ENCODE peak calls at places on chromosomes 6 and 20, in nine cellular contexts. V is fibroblast of lung, R is ovary, T is psoas muscle, P is A549, Z is heart right ventricle, Y is Panc1, N is AG04450, A is aorta. F is an unnamed sample.

GRCh38 chr6:148112851-148113319 is 229.8 kb upstream of the SASH1 start:
- DNase-seq in V (no peak), Z (no peak), T (no peak), Y (no peak), R (no peak), A (no peak), N (no peak), P (no peak), F (no peak)

GRCh38 chr20:33713865-33714367 is 6.2 kb downstream of the PXMP4 start:
- DNase-seq in Y (no peak), Z (no peak), T (no peak), P (no peak), V (no peak), N (no peak), A (no peak), R (no peak), F (no peak)

GRCh38 chr6:71246596-71246995 is 42.0 kb upstream of the OGFRL1 start:
- DNase-seq in R (no peak), A (no peak), N (no peak), Y (no peak), T (no peak), V (no peak), Z (no peak), P (no peak), F (no peak)

GRCh38 chr6:87941556-87942358 is 105.9 kb upstream of the SPACA1 start:
- DNase-seq in T (no peak), Z (no peak), A (no peak), V (no peak), P (no peak), N (no peak), R (no peak), Y (no peak), F (no peak)

GRCh38 chr6:163491901-163492300 is 77.4 kb downstream of the QKI start:
- DNase-seq in P (no peak), Z (no peak), R (no peak), N (no peak), T (no peak), V (no peak), Y (no peak), A (no peak), F (no peak)

GRCh38 chr6:42482126-42482525 is 30.4 kb upstream of the TRERF1 start:
- DNase-seq in N (no peak), T (no peak), Z (no peak), P (no peak), R (no peak), Y (no peak), V (no peak), A (no peak), F (no peak)

GRCh38 chr6:74578339-74578738 is 627.5 kb downstream of the COL12A1 start:
- DNase-seq in V (peak; percentile 85), T (no peak), Y (no peak), N (peak; percentile 58), A (no peak), Z (no peak), P (peak; percentile 4), R (no peak), F (peak; percentile 41)

GRCh38 chr6:82083646-82084045 is 163.9 kb downstream of the IBTK start:
- DNase-seq in T (no peak), R (no peak), P (no peak), V (peak; percentile 36), A (no peak), Y (no peak), Z (no peak), N (no peak), F (no peak)

GRCh38 chr6:39964094-39964493 is 29.8 kb upstream of the MOCS1 start:
- DNase-seq in N (no peak), A (no peak), P (no peak), Y (no peak), V (no peak), Z (no peak), T (no peak), R (no peak), F (no peak)

GRCh38 chr6:131199568-131200272 is 64.5 kb downstream of the AKAP7 start:
- DNase-seq in A (peak; percentile 54), Z (peak; percentile 13), R (no peak), P (peak; percentile 31), Y (peak; percentile 24), V (peak; percentile 65), N (no peak), T (no peak), F (peak; percentile 70)

GRCh38 chr6:116633685-116634084 is 17.4 kb downstream of the RSPH4A start:
- DNase-seq in R (no peak), V (no peak), T (no peak), Z (no peak), Y (no peak), N (no peak), P (peak; percentile 36), A (no peak), F (no peak)

GRCh38 chr6:128463942-128464341 is 56.5 kb downstream of the PTPRK start:
- DNase-seq in R (no peak), Y (no peak), Z (no peak), N (no peak), V (peak; percentile 66), A (no peak), T (no peak), P (no peak), F (peak; percentile 53)

GRCh38 chr20:7038029-7038428 is 270.5 kb downstream of the BMP2 start:
- DNase-seq in A (no peak), Y (no peak), R (no peak), Z (no peak), V (peak; percentile 77), N (no peak), T (no peak), P (no peak), F (no peak)

GRCh38 chr20:8601542-8601912 is 467.4 kb upstream of the PLCB4 start:
- DNase-seq in P (no peak), V (no peak), A (no peak), R (no peak), Z (no peak), N (no peak), Y (no peak), T (no peak), F (no peak)

GRCh38 chr6:36677059-36677749 is 1.3 kb upstream of the CDKN1A start:
- DNase-seq in T (no peak), Y (no peak), A (no peak), Z (no peak), P (no peak), N (no peak), R (no peak), V (peak; percentile 39), F (no peak)
- H3K4me3 ChIP-seq in T (peak overlapping the region; percentile 91), Y (no peak overlapping the region), A (no peak overlapping the region), Z (no peak overlapping the region), P (no peak overlapping the region), N (peak overlapping the region; percentile 41), R (no peak overlapping the region), V (peak overlapping the region; percentile 96), F (no peak overlapping the region)

DNA sequence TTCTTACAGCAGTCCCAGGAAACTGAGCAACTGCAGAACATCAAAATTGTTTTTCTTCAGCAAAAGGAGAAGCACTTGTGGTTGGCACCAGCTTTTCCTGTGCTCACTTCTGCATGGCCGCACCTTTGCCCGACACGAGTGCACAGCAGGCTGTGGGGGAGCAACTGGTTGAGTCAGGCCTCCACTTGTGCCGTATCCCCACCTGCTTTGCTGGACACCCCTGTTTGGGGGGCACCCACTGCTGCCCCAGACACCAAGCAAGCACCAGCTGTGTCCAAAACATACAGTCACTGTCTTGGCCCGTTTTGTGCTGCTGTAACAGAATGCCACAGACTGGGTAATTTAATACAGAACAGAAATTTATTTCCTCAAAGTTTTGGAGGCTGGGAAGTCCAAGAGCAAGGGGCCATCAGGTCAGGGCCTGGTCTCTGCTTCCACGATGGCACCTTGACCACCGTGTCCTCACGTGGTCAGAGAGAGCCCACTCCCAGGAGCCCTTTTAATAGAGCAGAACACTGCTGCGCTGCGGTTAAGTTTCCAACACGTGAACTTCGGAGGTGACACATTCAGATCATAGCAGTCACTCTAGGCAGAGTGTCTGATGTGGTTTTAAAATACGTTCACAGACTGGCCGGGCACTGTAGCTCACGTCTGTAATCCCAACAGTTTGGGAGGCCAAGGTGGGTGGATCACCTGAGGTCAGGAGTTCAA is 8.7 kb upstream of the GMEB2 start:
- DNase-seq in Y (no peak), N (no peak), P (no peak), T (no peak), Z (no peak), R (no peak), A (peak; percentile 60), V (no peak), F (no peak)
- H3K27ac ChIP-seq in Y (no peak overlapping the region), N (no peak overlapping the region), P (no peak overlapping the region), T (no peak overlapping the region), Z (no peak overlapping the region), R (no peak overlapping the region), A (no peak overlapping the region), V (no peak overlapping the region), F (no peak overlapping the region)

GRCh38 chr20:45469336-45470261 is at the start of gene WFDC2:
- DNase-seq in A (no peak), R (peak; percentile 25), T (no peak), N (no peak), Z (no peak), Y (no peak), P (no peak), V (no peak), F (no peak)

GRCh38 chr20:45467172-45467571 is 2.4 kb upstream of the WFDC2 start:
- DNase-seq in P (no peak), Z (no peak), R (no peak), T (no peak), Y (no peak), V (no peak), N (no peak), A (no peak), F (no peak)

GRCh38 chr20:45467861-45468260 is 1.7 kb upstream of the WFDC2 start:
- DNase-seq in T (no peak), A (no peak), N (no peak), R (no peak), Z (no peak), Y (no peak), V (no peak), P (no peak), F (no peak)

GRCh38 chr20:45470939-45471338 is 1.4 kb downstream of the WFDC2 start:
- DNase-seq in R (no peak), P (no peak), Y (no peak), A (no peak), T (no peak), Z (no peak), V (no peak), N (no peak), F (peak; percentile 23)

DNA sequence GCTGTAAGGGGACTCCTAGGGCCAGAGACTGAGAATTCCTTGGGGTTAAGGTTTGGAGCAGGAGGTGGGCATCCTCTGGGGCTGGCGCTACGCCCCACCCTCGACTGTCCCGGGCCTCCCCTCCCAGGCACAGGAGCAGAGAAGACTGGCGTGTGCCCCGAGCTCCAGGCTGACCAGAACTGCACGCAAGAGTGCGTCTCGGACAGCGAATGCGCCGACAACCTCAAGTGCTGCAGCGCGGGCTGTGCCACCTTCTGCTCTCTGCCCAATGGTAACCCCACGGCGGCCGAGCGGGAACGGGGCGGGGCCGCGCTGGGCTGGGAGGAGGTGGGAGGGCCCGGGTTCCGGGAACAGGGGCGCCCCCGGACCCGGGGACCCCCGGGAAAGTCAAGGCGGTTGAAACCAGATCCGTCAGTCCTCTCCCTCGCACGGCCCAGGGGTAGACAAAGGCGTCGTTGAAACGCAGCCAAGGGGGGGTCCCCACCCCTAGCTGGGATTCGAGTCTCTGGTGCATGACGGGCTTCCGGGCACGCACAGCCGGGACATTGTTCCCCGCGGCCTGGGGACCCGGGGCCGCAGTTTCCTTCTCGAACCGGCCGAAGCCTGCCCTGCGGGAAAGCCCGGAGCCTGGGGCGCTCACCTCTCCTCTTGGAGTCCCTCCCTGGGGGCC is 844 bp downstream of the WFDC2 start:
- DNase-seq in R (peak; percentile 40), Y (no peak), P (no peak), N (no peak), Z (no peak), V (peak; percentile 5), T (peak; percentile 59), A (peak; percentile 54), F (peak; percentile 25)
- H3K4me3 ChIP-seq in R (peak overlapping the region; percentile 43), Y (peak overlapping the region; percentile 64), P (peak overlapping the region; percentile 39), N (peak overlapping the region; percentile 40), Z (peak overlapping the region; percentile 23), V (peak overlapping the region; percentile 43), T (peak overlapping the region; percentile 61), A (peak overlapping the region; percentile 0), F (peak overlapping the region; percentile 41)

GRCh38 chr6:142944126-142945066 is 580 bp downstream of the HIVEP2 start:
- DNase-seq in T (peak; percentile 91), P (peak; percentile 69), N (peak; percentile 69), Y (no peak), Z (peak; percentile 93), A (peak; percentile 93), V (peak; percentile 94), R (peak; percentile 96), F (peak; percentile 96)
- H3K27ac ChIP-seq in T (peak overlapping the region; percentile 99), P (peak overlapping the region; percentile 83), N (peak overlapping the region; percentile 91), Y (peak overlapping the region; percentile 82), Z (peak overlapping the region; percentile 100), A (peak overlapping the region; percentile 76), V (peak overlapping the region; percentile 99), R (peak overlapping the region; percentile 99), F (peak overlapping the region; percentile 100)